ENCODE peak calls at places on chromosome 18, in four cellular contexts. A is RPMI7951, D is GM20000, H is hypothalamus. Z is an unnamed sample.

GRCh38 chr18:40841473-40841872 is 1113.6 kb upstream of the PIK3C3 start:
- DNase-seq in D (no peak), H (no peak), A (peak; percentile 39), Z (no peak)

GRCh38 chr18:33906046-33906445 is 318.7 kb downstream of the NOL4 start:
- DNase-seq in D (no peak), H (no peak), A (no peak), Z (no peak)

GRCh38 chr18:47150824-47151366 is 595 bp upstream of the HDHD2 start:
- DNase-seq in D (no peak), A (no peak), H (no peak), Z (no peak)

GRCh38 chr18:23163786-23164583 is 28.7 kb downstream of the CABLES1 start:
- DNase-seq in D (no peak), H (no peak), A (no peak), Z (no peak)

GRCh38 chr18:26657618-26658581 is 109.5 kb upstream of the KCTD1 start:
- DNase-seq in H (no peak), A (peak; percentile 5), D (no peak), Z (no peak)

GRCh38 chr18:59055345-59056032 is 84.2 kb upstream of the SEC11C start:
- DNase-seq in D (no peak), A (no peak), H (no peak), Z (no peak)

GRCh38 chr18:44229693-44230108 is 451.0 kb upstream of the SETBP1 start:
- DNase-seq in A (peak; percentile 10), D (no peak), H (peak; percentile 5), Z (peak; percentile 74)

GRCh38 chr18:31555971-31556747 is 35.5 kb upstream of the TTR start:
- DNase-seq in A (peak; percentile 45), D (peak; percentile 52), H (no peak), Z (peak; percentile 11)

GRCh38 chr18:22309191-22309590 is 108.5 kb downstream of the CTAGE1 start:
- DNase-seq in A (peak; percentile 69), D (no peak), H (no peak), Z (no peak)

GRCh38 chr18:5890606-5891360 is 4.5 kb downstream of the TMEM200C start:
- DNase-seq in H (no peak), A (no peak), D (peak; percentile 91), Z (no peak)

GRCh38 chr18:63131106-63131943 is 188.2 kb downstream of the BCL2 start:
- DNase-seq in A (peak; percentile 49), D (peak; percentile 52), H (no peak), Z (no peak)

GRCh38 chr18:52376104-52376503 is 36.1 kb downstream of the DCC start:
- DNase-seq in D (no peak), H (no peak), A (no peak), Z (no peak)

GRCh38 chr18:46497129-46497528 is 159.9 kb downstream of the LOXHD1 start:
- DNase-seq in H (no peak), D (no peak), A (peak; percentile 29), Z (no peak)

GRCh38 chr18:4453712-4454547 is 1.2 kb downstream of the DLGAP1 start:
- DNase-seq in H (no peak), D (peak; percentile 21), A (no peak), Z (no peak)

GRCh38 chr18:79916128-79916494 is 35.3 kb downstream of the SLC66A2 start:
- DNase-seq in D (no peak), A (no peak), H (no peak), Z (no peak)

GRCh38 chr18:48997681-48997984 is 46.9 kb upstream of the SMAD7 start:
- DNase-seq in H (no peak), D (no peak), A (no peak), Z (no peak)

GRCh38 chr18:13635046-13635445 is 91.3 kb downstream of the FAM210A start:
- DNase-seq in H (no peak), A (no peak), D (no peak), Z (no peak)

GRCh38 chr18:1014496-1014895 is 109.8 kb downstream of the ADCYAP1 start:
- DNase-seq in A (peak; percentile 49), D (no peak), H (no peak), Z (no peak)

GRCh38 chr18:3619746-3620145 is 169.8 kb downstream of the TGIF1 start:
- DNase-seq in A (no peak), D (no peak), H (no peak), Z (no peak)

GRCh38 chr18:74493689-74494088 is 2.5 kb upstream of the CNDP2 start:
- DNase-seq in D (peak; percentile 58), A (peak; percentile 41), H (no peak), Z (peak; percentile 45)

GRCh38 chr18:45780568-45780967 is 44.9 kb upstream of the SIGLEC15 start:
- DNase-seq in A (peak; percentile 77), H (no peak), D (no peak), Z (no peak)

GRCh38 chr18:43029414-43029813 is 86.1 kb downstream of the RIT2 start:
- DNase-seq in H (no peak), A (no peak), D (no peak), Z (no peak)

GRCh38 chr18:9404565-9405060 is 70.0 kb downstream of the TWSG1 start:
- DNase-seq in A (no peak), D (peak; percentile 64), H (no peak), Z (no peak)

GRCh38 chr18:24060644-24061043 is 46.1 kb downstream of the TTC39C start:
- DNase-seq in A (no peak), H (no peak), D (no peak), Z (no peak)

GRCh38 chr18:61850756-61851155 is 42.1 kb downstream of the RNF152 start:
- DNase-seq in A (no peak), D (no peak), H (no peak), Z (no peak)

GRCh38 chr18:10101293-10101701 is 187.5 kb downstream of the VAPA start:
- DNase-seq in H (no peak), D (no peak), A (peak; percentile 91), Z (no peak)

GRCh38 chr18:54830260-54830659 is 2.0 kb downstream of the RAB27B start:
- DNase-seq in H (no peak), D (no peak), A (no peak), Z (no peak)

GRCh38 chr18:54127759-54128378 is 96.6 kb downstream of the MBD2 start:
- DNase-seq in D (peak; percentile 54), A (peak; percentile 39), H (no peak), Z (no peak)

GRCh38 chr18:35971661-35972196 is 750 bp upstream of the RMP24 start:
- DNase-seq in H (no peak), A (no peak), D (no peak), Z (no peak)

GRCh38 chr18:12093520-12094257 is at the start of gene ANKRD62:
- DNase-seq in H (no peak), D (no peak), A (no peak), Z (no peak)

GRCh38 chr18:74226156-74226555 is 65.6 kb downstream of the CYB5A start:
- DNase-seq in D (no peak), A (no peak), H (no peak), Z (no peak)

GRCh38 chr18:74496508-74497307 is 545 bp downstream of the CNDP2 start:
- DNase-seq in D (peak; percentile 48), A (peak; percentile 64), H (peak; percentile 51), Z (peak; percentile 73)

GRCh38 chr18:70293166-70293565 is 4.3 kb downstream of the SOCS6 start:
- DNase-seq in D (no peak), A (peak; percentile 11), H (no peak), Z (no peak)

GRCh38 chr18:56374005-56374655 is 264.3 kb downstream of the TXNL1 start:
- DNase-seq in A (no peak), D (no peak), H (no peak), Z (no peak)

GRCh38 chr18:49277395-49278036 is 182.9 kb downstream of the DYM start:
- DNase-seq in D (no peak), H (no peak), A (no peak), Z (no peak)

GRCh38 chr18:48632676-48633257 is 93.9 kb downstream of the CTIF start:
- DNase-seq in D (no peak), A (no peak), H (no peak), Z (no peak)

GRCh38 chr18:33720133-33720532 is 142.1 kb downstream of the ASXL3 start:
- DNase-seq in A (no peak), D (no peak), H (no peak), Z (no peak)